ENCODE peak calls at places on chromosomes 12 and 14, in six cellular contexts. One of them, this sample, is unnamed.

GRCh38 chr14:66850258-66850897 is 338.9 kb upstream of the GARIN2 start:
- DNase-seq in astrocyte of the cerebellum: no peak
- DNase-seq in neural crest cell: no peak
- DNase-seq in vagina: no peak
- DNase-seq in right atrium auricular region: no peak
- DNase-seq in AG09309: no peak
- DNase-seq in this sample: no peak

GRCh38 chr12:46402451-46402850 is 29.9 kb upstream of the SLC38A2 start:
- DNase-seq in astrocyte of the cerebellum: peak
- DNase-seq in vagina: no peak
- DNase-seq in neural crest cell: no peak
- DNase-seq in AG09309: peak
- DNase-seq in right atrium auricular region: no peak
- DNase-seq in this sample: no peak

GRCh38 chr14:74945261-74945851 is 10.0 kb downstream of the PGF start:
- DNase-seq in AG09309: no peak
- DNase-seq in right atrium auricular region: no peak
- DNase-seq in neural crest cell: peak
- DNase-seq in astrocyte of the cerebellum: no peak
- DNase-seq in vagina: no peak
- DNase-seq in this sample: peak

GRCh38 chr14:60963761-60964160 is 17.1 kb downstream of the TRMT5 start:
- DNase-seq in AG09309: no peak
- DNase-seq in neural crest cell: no peak
- DNase-seq in astrocyte of the cerebellum: no peak
- DNase-seq in vagina: no peak
- DNase-seq in right atrium auricular region: no peak
- DNase-seq in this sample: no peak

GRCh38 chr12:26523708-26524150 is 309.3 kb downstream of the ITPR2 start:
- DNase-seq in neural crest cell: no peak
- DNase-seq in right atrium auricular region: peak
- DNase-seq in vagina: no peak
- DNase-seq in astrocyte of the cerebellum: peak
- DNase-seq in AG09309: peak
- DNase-seq in this sample: no peak

GRCh38 chr14:69043598-69044267 is 64.6 kb upstream of the ACTN1 start:
- DNase-seq in astrocyte of the cerebellum: no peak
- DNase-seq in neural crest cell: no peak
- DNase-seq in vagina: no peak
- DNase-seq in right atrium auricular region: peak
- DNase-seq in AG09309: no peak
- DNase-seq in this sample: no peak

GRCh38 chr14:89405712-89406111 is 11.3 kb downstream of the FOXN3 start:
- DNase-seq in right atrium auricular region: no peak
- DNase-seq in astrocyte of the cerebellum: no peak
- DNase-seq in neural crest cell: no peak
- DNase-seq in AG09309: no peak
- DNase-seq in vagina: no peak
- DNase-seq in this sample: no peak

GRCh38 chr12:30973171-30973570 is 46.6 kb downstream of the TSPAN11 start:
- DNase-seq in right atrium auricular region: no peak
- DNase-seq in AG09309: no peak
- DNase-seq in vagina: no peak
- DNase-seq in astrocyte of the cerebellum: no peak
- DNase-seq in neural crest cell: no peak
- DNase-seq in this sample: no peak

GRCh38 chr12:51390457-51391046 is 654 bp downstream of the GALNT6 start:
- DNase-seq in right atrium auricular region: no peak
- DNase-seq in neural crest cell: no peak
- DNase-seq in AG09309: no peak
- DNase-seq in vagina: no peak
- DNase-seq in astrocyte of the cerebellum: no peak
- DNase-seq in this sample: no peak

DNA sequence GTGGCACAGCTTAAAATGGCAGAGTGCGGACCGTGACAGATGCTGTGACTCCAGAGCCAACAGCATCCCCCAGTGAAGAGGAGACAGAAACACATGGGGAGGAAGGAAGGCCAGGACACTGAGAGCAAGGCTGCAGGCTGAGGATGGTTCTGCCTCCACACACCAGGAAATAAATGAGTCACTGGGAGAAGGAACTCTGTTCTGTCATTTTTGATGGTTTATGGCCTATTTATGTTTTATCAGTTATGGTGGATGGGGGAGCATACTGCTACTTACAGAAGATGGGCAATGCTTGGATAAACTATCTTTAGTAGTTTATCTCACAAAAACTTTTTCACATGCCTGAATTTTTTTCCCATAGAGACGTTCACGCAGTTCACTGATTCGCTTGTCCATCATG is 33.8 kb downstream of the ZFYVE21 start:
- DNase-seq in astrocyte of the cerebellum: no peak
- DNase-seq in neural crest cell: no peak
- DNase-seq in vagina: no peak
- DNase-seq in AG09309: no peak
- DNase-seq in right atrium auricular region: no peak
- DNase-seq in this sample: no peak
- TF ChIP-seq CTCF in astrocyte of the cerebellum: no peak
- TF ChIP-seq CTCF in neural crest cell: no peak
- TF ChIP-seq CTCF in vagina: no peak
- TF ChIP-seq CTCF in AG09309: no peak
- TF ChIP-seq CTCF in right atrium auricular region: no peak
- TF ChIP-seq CTCF in this sample: no peak

GRCh38 chr14:28773176-28773575 is 6.6 kb downstream of the FOXG1 start:
- DNase-seq in neural crest cell: no peak
- DNase-seq in AG09309: no peak
- DNase-seq in vagina: no peak
- DNase-seq in astrocyte of the cerebellum: no peak
- DNase-seq in right atrium auricular region: no peak
- DNase-seq in this sample: no peak

GRCh38 chr14:28776482-28777266 is 10.1 kb downstream of the FOXG1 start:
- DNase-seq in vagina: no peak
- DNase-seq in astrocyte of the cerebellum: no peak
- DNase-seq in neural crest cell: no peak
- DNase-seq in right atrium auricular region: no peak
- DNase-seq in AG09309: no peak
- DNase-seq in this sample: no peak

GRCh38 chr14:28772613-28773012 is 6.0 kb downstream of the FOXG1 start:
- DNase-seq in vagina: no peak
- DNase-seq in AG09309: no peak
- DNase-seq in astrocyte of the cerebellum: no peak
- DNase-seq in neural crest cell: no peak
- DNase-seq in right atrium auricular region: no peak
- DNase-seq in this sample: no peak

GRCh38 chr14:28774764-28775738 is 8.5 kb downstream of the FOXG1 start:
- DNase-seq in neural crest cell: no peak
- DNase-seq in AG09309: no peak
- DNase-seq in astrocyte of the cerebellum: no peak
- DNase-seq in right atrium auricular region: no peak
- DNase-seq in vagina: no peak
- DNase-seq in this sample: no peak

GRCh38 chr14:28773917-28774691 is 7.5 kb downstream of the FOXG1 start:
- DNase-seq in astrocyte of the cerebellum: peak
- DNase-seq in right atrium auricular region: no peak
- DNase-seq in vagina: no peak
- DNase-seq in AG09309: peak
- DNase-seq in neural crest cell: no peak
- DNase-seq in this sample: peak
- TF ChIP-seq CTCF in astrocyte of the cerebellum: peak
- TF ChIP-seq CTCF in right atrium auricular region: no peak
- TF ChIP-seq CTCF in vagina: no peak
- TF ChIP-seq CTCF in AG09309: peak
- TF ChIP-seq CTCF in neural crest cell: peak
- TF ChIP-seq CTCF in this sample: peak

GRCh38 chr14:64554551-64554950 is 4.8 kb downstream of the PPP1R36 start:
- DNase-seq in right atrium auricular region: no peak
- DNase-seq in vagina: no peak
- DNase-seq in neural crest cell: no peak
- DNase-seq in AG09309: no peak
- DNase-seq in astrocyte of the cerebellum: no peak
- DNase-seq in this sample: no peak
- TF ChIP-seq CTCF in right atrium auricular region: no peak
- TF ChIP-seq CTCF in vagina: no peak
- TF ChIP-seq CTCF in neural crest cell: no peak
- TF ChIP-seq CTCF in AG09309: no peak
- TF ChIP-seq CTCF in astrocyte of the cerebellum: no peak
- TF ChIP-seq CTCF in this sample: no peak

GRCh38 chr14:94005324-94005723 is 8.2 kb downstream of the CCDC197 start:
- DNase-seq in AG09309: no peak
- DNase-seq in astrocyte of the cerebellum: no peak
- DNase-seq in vagina: no peak
- DNase-seq in right atrium auricular region: no peak
- DNase-seq in neural crest cell: no peak
- DNase-seq in this sample: no peak
- TF ChIP-seq CTCF in AG09309: peak
- TF ChIP-seq CTCF in astrocyte of the cerebellum: peak
- TF ChIP-seq CTCF in vagina: no peak
- TF ChIP-seq CTCF in right atrium auricular region: peak
- TF ChIP-seq CTCF in neural crest cell: peak
- TF ChIP-seq CTCF in this sample: peak

This sample was measured in nephron progenitor cell.